ENCODE peak calls at places on chromosomes 2 and 18, in eight cellular contexts. B is right lobe of liver, L is tibial artery, S is transverse colon, Z is psoas muscle, A is A549, O is uterus, U is ascending aorta. M is an unnamed sample.

GRCh38 chr2:112644933-112645395 is 775 bp upstream of the SLC20A1 start:
- DNase-seq in B (no peak), L (peak; percentile 59), S (no peak), Z (no peak), A (no peak), O (no peak), U (no peak), M (no peak)

GRCh38 chr2:154133823-154134222 is 262.1 kb downstream of the GALNT13 start:
- DNase-seq in B (no peak), L (peak; percentile 73), S (no peak), Z (no peak), A (no peak), O (no peak), U (no peak), M (no peak)

GRCh38 chr2:157443090-157443489 is 799 bp downstream of the CYTIP start:
- DNase-seq in B (no peak), L (no peak), S (no peak), Z (no peak), A (no peak), O (no peak), U (no peak), M (no peak)

GRCh38 chr2:42566837-42567251 is 1.6 kb upstream of the MTA3 start:
- DNase-seq in B (no peak), L (no peak), S (no peak), Z (no peak), A (no peak), O (no peak), U (no peak), M (no peak)

GRCh38 chr2:234133004-234133403 is 82.5 kb downstream of the SPP2 start:
- DNase-seq in B (no peak), L (no peak), S (no peak), Z (no peak), A (no peak), O (no peak), U (no peak), M (no peak)

GRCh38 chr18:7878265-7879173 is 311.4 kb downstream of the PTPRM start:
- DNase-seq in B (no peak), L (no peak), S (no peak), Z (no peak), A (no peak), O (no peak), U (no peak), M (no peak)

GRCh38 chr2:10538224-10538894 is 90.2 kb upstream of the ODC1 start:
- DNase-seq in B (peak; percentile 1), L (no peak), S (no peak), Z (no peak), A (peak; percentile 50), O (no peak), U (no peak), M (no peak)

GRCh38 chr2:109419960-109420370 is 193.8 kb downstream of the SEPTIN10 start:
- DNase-seq in B (no peak), L (no peak), S (no peak), Z (peak; percentile 71), A (no peak), O (no peak), U (no peak), M (peak; percentile 10)

GRCh38 chr18:24277516-24277915 is 120.1 kb downstream of the OSBPL1A start:
- DNase-seq in B (no peak), L (no peak), S (no peak), Z (no peak), A (no peak), O (no peak), U (no peak), M (no peak)

GRCh38 chr2:96538487-96539214 is 2.1 kb downstream of the ARID5A start:
- DNase-seq in B (peak; percentile 79), L (peak; percentile 91), S (peak; percentile 87), Z (peak; percentile 82), A (no peak), O (peak; percentile 62), U (peak; percentile 94), M (peak; percentile 89)

GRCh38 chr2:217077841-217078407 is 218.1 kb upstream of the TNP1 start:
- DNase-seq in B (no peak), L (no peak), S (no peak), Z (no peak), A (no peak), O (no peak), U (no peak), M (no peak)

GRCh38 chr2:75560022-75560767 is 544 bp downstream of the EVA1A start:
- DNase-seq in B (peak; percentile 49), L (no peak), S (no peak), Z (no peak), A (peak; percentile 9), O (peak; percentile 16), U (no peak), M (no peak)

GRCh38 chr2:10151462-10151861 is 28.9 kb downstream of the RRM2 start:
- DNase-seq in B (no peak), L (no peak), S (no peak), Z (no peak), A (no peak), O (no peak), U (no peak), M (no peak)

GRCh38 chr2:96802281-96802595 is 13.8 kb upstream of the CNNM3 start:
- DNase-seq in B (no peak), L (no peak), S (no peak), Z (peak; percentile 41), A (no peak), O (no peak), U (no peak), M (peak; percentile 67)

GRCh38 chr2:66317268-66317899 is 117.5 kb upstream of the MEIS1 start:
- DNase-seq in B (no peak), L (no peak), S (no peak), Z (no peak), A (no peak), O (no peak), U (no peak), M (no peak)

GRCh38 chr2:216491757-216492635 is 6.6 kb upstream of the RPL37A start:
- DNase-seq in B (no peak), L (no peak), S (no peak), Z (no peak), A (no peak), O (no peak), U (no peak), M (no peak)

GRCh38 chr2:223576873-223577272 is 25.3 kb downstream of the SCG2 start:
- DNase-seq in B (no peak), L (peak; percentile 52), S (no peak), Z (no peak), A (no peak), O (no peak), U (peak; percentile 66), M (no peak)

GRCh38 chr2:33190393-33190937 is 243.7 kb downstream of the LTBP1 start:
- DNase-seq in B (no peak), L (no peak), S (no peak), Z (no peak), A (no peak), O (no peak), U (no peak), M (no peak)

GRCh38 chr2:236873666-236874065 is 212.0 kb upstream of the COPS8 start:
- DNase-seq in B (no peak), L (no peak), S (no peak), Z (no peak), A (no peak), O (no peak), U (no peak), M (no peak)

GRCh38 chr2:192749606-192750200 is 555.0 kb upstream of the TMEFF2 start:
- DNase-seq in B (no peak), L (no peak), S (no peak), Z (no peak), A (no peak), O (no peak), U (no peak), M (no peak)

GRCh38 chr18:12420831-12421421 is 13.2 kb downstream of the PRELID3A start:
- DNase-seq in B (no peak), L (no peak), S (no peak), Z (no peak), A (no peak), O (peak; percentile 27), U (no peak), M (no peak)

GRCh38 chr2:40115348-40115747 is 336.3 kb upstream of the THUMPD2 start:
- DNase-seq in B (no peak), L (no peak), S (no peak), Z (no peak), A (no peak), O (no peak), U (no peak), M (no peak)

GRCh38 chr2:230219419-230220331 is at the start of gene SP110:
- DNase-seq in B (peak; percentile 78), L (peak; percentile 74), S (peak; percentile 86), Z (peak; percentile 80), A (peak; percentile 47), O (peak; percentile 76), U (peak; percentile 88), M (peak; percentile 86)

GRCh38 chr18:50816767-50817166 is 3.0 kb downstream of the MRO start:
- DNase-seq in B (no peak), L (no peak), S (no peak), Z (no peak), A (no peak), O (no peak), U (no peak), M (no peak)

GRCh38 chr2:56077352-56077915 is 106.4 kb upstream of the CCDC85A start:
- DNase-seq in B (no peak), L (no peak), S (no peak), Z (no peak), A (peak; percentile 43), O (no peak), U (no peak), M (no peak)

GRCh38 chr2:227545990-227546389 is 52.7 kb upstream of the SCYGR2 start:
- DNase-seq in B (no peak), L (no peak), S (no peak), Z (no peak), A (no peak), O (no peak), U (no peak), M (peak; percentile 12)
- TF ChIP-seq CTCF in B (no peak), L (no peak), S (no peak), Z (no peak), A (no peak), O (no peak), U (no peak), M (no peak)

GRCh38 chr18:32353257-32353656 is 117.4 kb downstream of the GAREM1 start:
- DNase-seq in B (no peak), L (no peak), S (no peak), Z (no peak), A (no peak), O (no peak), U (no peak), M (no peak)
- H3K4me1 ChIP-seq in B (no peaks in the 10 kb centered on the region), L (peaks cover 14% of the 10 kb centered on the region), S (peaks cover 29% of the 10 kb centered on the region), Z (peaks cover 22% of the 10 kb centered on the region), A (peaks cover 34% of the 10 kb centered on the region), O (no peaks in the 10 kb centered on the region), U (no peaks in the 10 kb centered on the region), M (no peaks in the 10 kb centered on the region)

DNA sequence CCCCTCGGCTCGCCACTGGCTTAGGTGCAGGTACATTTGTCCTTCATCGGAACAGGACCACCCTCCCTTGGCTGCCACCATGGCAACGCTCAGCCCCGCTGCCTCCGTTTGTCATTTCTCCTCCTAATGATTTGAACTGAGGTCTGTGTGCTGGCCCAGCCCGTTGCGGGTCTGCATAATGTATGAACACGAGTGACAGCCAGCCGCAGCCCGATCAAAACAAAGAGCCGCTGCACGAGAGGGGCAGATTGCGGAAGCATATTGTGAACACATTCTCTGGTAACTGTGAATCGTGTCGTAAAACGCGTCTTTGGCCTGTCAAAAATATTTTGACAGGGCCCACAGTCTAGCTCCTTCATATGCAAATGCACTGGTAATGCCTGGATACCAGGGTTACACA is 136.9 kb downstream of the AGAP1 start:
- DNase-seq in B (no peak), L (no peak), S (no peak), Z (no peak), A (no peak), O (no peak), U (no peak), M (no peak)
- H3K4me3 ChIP-seq in B (no peak overlapping the region), L (no peak overlapping the region), S (no peak overlapping the region), Z (no peak overlapping the region), A (no peak overlapping the region), O (no peak overlapping the region), U (no peak overlapping the region), M (no peak overlapping the region)

GRCh38 chr2:134392689-134393476 is 139.0 kb downstream of the MGAT5 start:
- DNase-seq in B (no peak), L (no peak), S (no peak), Z (no peak), A (no peak), O (peak; percentile 55), U (no peak), M (no peak)
- TF ChIP-seq CTCF in B (no peak), L (no peak), S (no peak), Z (no peak), A (no peak), O (no peak), U (no peak), M (no peak)